ENCODE peak calls at places on chromosomes 6 and 20, in four cellular contexts. C is Panc1, P is HCT116, I is HepG2. D is an unnamed sample.

GRCh38 chr6:58073263-58073662 is 755.8 kb downstream of the PRIM2 start:
- DNase-seq in C (no peak), P (no peak), I (no peak), D (no peak)

GRCh38 chr6:155126727-155127439 is 131.8 kb downstream of the TIAM2 start:
- DNase-seq in C (peak), P (peak), I (peak), D (no peak)

GRCh38 chr6:36319834-36320233 is 16.9 kb downstream of the BNIP5 start:
- DNase-seq in C (no peak), P (no peak), I (no peak), D (no peak)

GRCh38 chr6:111775145-111775936 is 97.9 kb downstream of the FYN start:
- DNase-seq in C (no peak), P (no peak), I (no peak), D (no peak)

GRCh38 chr6:76174722-76175121 is 102.3 kb upstream of the IMPG1 start:
- DNase-seq in C (no peak), P (no peak), I (no peak), D (no peak)

GRCh38 chr20:42530855-42531674 is 658.6 kb downstream of the PTPRT start:
- DNase-seq in C (peak), P (no peak), I (peak), D (peak)

GRCh38 chr20:59835448-59836395 is 97.7 kb downstream of the SYCP2 start:
- DNase-seq in C (no peak), P (no peak), I (no peak), D (no peak)

GRCh38 chr20:3738109-3739053 is 5.9 kb downstream of the HSPA12B start:
- DNase-seq in C (no peak), P (no peak), I (peak), D (no peak)

GRCh38 chr20:61073376-61073775 is 178.7 kb upstream of the CDH4 start:
- DNase-seq in C (no peak), P (no peak), I (no peak), D (no peak)

GRCh38 chr6:39882567-39882953 is 51.7 kb downstream of the MOCS1 start:
- DNase-seq in C (no peak), P (no peak), I (peak), D (no peak)

GRCh38 chr20:2390971-2391675 is 10.4 kb downstream of the TGM6 start:
- DNase-seq in C (no peak), P (no peak), I (no peak), D (no peak)

GRCh38 chr6:125823180-125823579 is 32.4 kb downstream of the NCOA7 start:
- DNase-seq in C (no peak), P (no peak), I (no peak), D (no peak)

GRCh38 chr6:111534366-111534765 is 51.3 kb upstream of the REV3L start:
- DNase-seq in C (no peak), P (no peak), I (no peak), D (no peak)

GRCh38 chr6:163332575-163332974 is 81.9 kb upstream of the QKI start:
- DNase-seq in C (no peak), P (no peak), I (no peak), D (no peak)

GRCh38 chr20:14127831-14128230 is 132.5 kb downstream of the MACROD2 start:
- DNase-seq in C (no peak), P (no peak), I (no peak), D (no peak)

GRCh38 chr6:134166529-134167221 is 114.3 kb upstream of the SLC2A12 start:
- DNase-seq in C (no peak), P (no peak), I (no peak), D (no peak)

GRCh38 chr20:51468636-51469035 is 73.9 kb downstream of the NFATC2 start:
- DNase-seq in C (no peak), P (no peak), I (no peak), D (no peak)

DNA sequence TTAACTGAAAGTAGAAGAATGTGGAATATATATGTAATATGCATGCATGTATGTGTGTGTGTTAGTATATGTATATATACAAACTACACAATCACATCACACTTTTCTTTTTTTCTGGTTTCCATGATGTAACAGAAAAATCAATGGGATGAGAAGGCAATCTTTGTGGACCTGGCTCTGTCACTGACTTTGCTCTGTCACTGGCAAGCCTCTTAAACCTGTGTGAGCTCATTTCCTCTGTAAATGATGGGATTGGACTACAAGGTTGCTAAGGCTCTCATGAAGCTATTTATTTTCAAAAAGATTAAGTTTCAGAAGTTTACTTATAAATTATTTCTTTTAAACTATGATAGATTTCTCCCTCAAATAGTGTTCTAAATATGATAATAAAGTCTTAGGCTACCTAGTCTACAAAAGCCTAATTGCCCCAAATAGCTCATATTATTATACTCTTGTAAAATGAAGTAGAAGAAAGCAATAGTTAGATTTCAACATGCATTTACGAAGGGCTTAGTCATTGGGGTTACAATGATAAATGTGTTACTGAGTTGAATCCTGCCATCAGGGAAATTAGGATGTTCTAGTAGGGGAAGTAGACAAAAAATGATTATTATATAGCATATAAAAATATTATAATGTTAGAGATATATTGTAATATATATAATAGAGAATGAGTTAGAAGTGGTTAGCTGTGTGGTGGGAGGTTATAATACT is 129.3 kb downstream of the AFG1L start:
- DNase-seq in C (no peak), P (no peak), I (no peak), D (no peak)
- TF ChIP-seq TCF7L2 in C (no peak), P (no peak), I (no peak), D (no peak)

DNA sequence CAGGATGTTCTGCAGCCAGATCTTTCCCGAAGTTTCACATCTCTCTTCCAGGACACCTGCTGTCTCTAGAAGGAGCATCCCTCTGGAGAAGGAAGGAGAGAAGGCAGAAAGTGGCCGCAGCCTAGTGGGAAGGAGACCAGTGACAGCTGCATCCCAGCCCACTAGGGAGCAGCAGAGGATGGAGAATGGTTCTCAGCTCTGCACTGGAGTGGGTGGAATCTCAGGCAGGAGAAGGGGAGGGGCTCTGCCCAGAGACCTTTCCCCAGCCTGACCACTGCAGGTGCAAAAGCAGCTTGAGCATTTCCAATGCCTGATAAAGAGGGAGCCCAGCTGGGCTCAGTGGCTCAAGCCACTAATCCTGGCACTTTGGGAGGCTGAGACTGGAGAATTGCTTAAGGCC is 32.3 kb downstream of the NCR2 start:
- DNase-seq in C (no peak), P (peak), I (peak), D (peak)
- TF ChIP-seq TCF7L2 in C (no peak), P (no peak), I (no peak), D (no peak)

GRCh38 chr6:44256291-44257006 is 879 bp downstream of the SLC35B2 start:
- DNase-seq in C (no peak), P (no peak), I (no peak), D (no peak)
- TF ChIP-seq TCF7L2 in C (peak), P (no peak), I (no peak), D (no peak)

GRCh38 chr20:37775200-37775599 is 81.4 kb downstream of the CTNNBL1 start:
- DNase-seq in C (no peak), P (no peak), I (no peak), D (no peak)
- TF ChIP-seq TCF7L2 in C (no peak), P (no peak), I (no peak), D (no peak)

GRCh38 chr20:19071902-19072498 is 140.4 kb upstream of the SLC24A3 start:
- DNase-seq in C (no peak), P (no peak), I (no peak), D (no peak)

GRCh38 chr20:19071442-19071717 is 141.1 kb upstream of the SLC24A3 start:
- DNase-seq in C (no peak), P (no peak), I (no peak), D (no peak)

GRCh38 chr20:19070036-19070435 is 142.4 kb upstream of the SLC24A3 start:
- DNase-seq in C (no peak), P (no peak), I (no peak), D (no peak)

GRCh38 chr20:19072988-19073387 is 139.5 kb upstream of the SLC24A3 start:
- DNase-seq in C (no peak), P (no peak), I (no peak), D (no peak)

DNA sequence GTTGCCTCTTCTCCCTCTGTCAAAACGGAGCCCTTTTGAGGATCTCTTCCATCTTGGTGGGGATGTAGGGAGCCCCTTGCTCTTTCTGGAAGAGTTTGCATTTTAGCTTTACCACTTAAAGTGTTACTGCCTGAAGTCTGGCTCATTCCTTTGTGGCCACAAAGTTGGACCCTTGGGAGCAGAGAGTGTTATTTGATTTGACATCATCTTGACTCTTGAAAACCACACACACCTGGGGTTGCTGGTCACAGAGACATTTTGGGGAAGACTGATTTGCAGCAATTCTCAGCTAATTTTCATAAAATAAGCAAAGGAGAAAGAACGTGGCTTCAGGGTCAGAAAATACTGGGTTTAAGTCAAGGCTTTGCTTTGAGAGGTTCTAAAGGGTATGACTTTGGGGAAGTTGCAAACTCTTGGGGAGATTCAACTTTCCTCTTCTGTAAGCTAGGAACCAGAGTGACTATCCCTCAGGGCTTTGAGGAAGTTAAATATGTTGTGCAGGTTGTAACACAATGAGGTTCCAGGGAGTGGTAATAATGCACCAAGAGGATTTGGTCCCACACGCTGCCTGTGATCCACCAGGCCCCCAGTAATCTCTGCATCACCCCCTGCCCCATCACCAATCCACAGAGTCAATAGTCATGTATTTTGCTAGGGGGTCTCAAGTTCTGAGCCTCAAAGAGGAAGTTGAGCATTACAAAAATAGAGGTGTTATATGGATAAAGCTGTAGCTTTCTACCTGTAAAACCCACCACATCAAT is 141.6 kb upstream of the SLC24A3 start:
- DNase-seq in C (no peak), P (no peak), I (no peak), D (no peak)
- TF ChIP-seq TCF7L2 in C (no peak), P (no peak), I (no peak), D (no peak)

GRCh38 chr20:62485701-62486089 is 9.9 kb upstream of the GATA5 start:
- DNase-seq in C (no peak), P (no peak), I (no peak), D (no peak)

GRCh38 chr20:62486431-62486954 is 10.7 kb upstream of the GATA5 start:
- DNase-seq in C (no peak), P (no peak), I (no peak), D (peak)

GRCh38 chr20:62484478-62484877 is 8.7 kb upstream of the GATA5 start:
- DNase-seq in C (no peak), P (no peak), I (no peak), D (no peak)

GRCh38 chr20:62483613-62484468 is 8.0 kb upstream of the GATA5 start:
- DNase-seq in C (no peak), P (no peak), I (no peak), D (no peak)

DNA sequence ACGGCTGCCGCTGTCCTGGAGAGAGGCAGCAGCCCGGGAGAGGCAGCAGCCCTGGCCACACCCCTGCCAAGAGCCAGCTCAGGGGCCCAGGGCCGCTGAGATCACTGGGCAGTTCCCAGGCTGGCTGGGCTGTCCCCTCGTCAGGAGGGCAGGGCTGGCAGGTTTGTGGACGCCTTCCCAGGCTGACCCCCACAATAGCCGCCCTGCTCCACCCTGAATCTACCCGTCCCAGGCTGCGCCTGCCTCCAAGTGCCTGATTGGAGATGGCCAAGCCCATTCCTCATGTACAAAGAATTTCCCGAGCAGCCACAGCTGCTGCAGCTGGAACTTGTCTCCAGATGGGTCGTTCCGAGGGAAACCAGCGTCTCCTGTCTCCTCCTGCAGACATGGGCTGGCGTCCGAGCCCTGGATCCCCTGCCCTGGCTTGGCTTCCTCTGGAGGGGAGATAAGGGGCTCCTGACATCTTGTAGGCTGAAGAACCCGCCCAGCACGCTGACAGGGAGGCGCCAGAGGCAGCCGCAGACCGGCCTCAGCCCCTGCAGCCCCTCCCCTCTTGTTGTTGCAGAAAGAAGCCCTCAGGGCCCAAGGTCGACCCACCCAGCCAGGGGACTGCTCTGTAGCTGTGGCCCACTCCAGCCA is 9.4 kb upstream of the GATA5 start:
- DNase-seq in C (no peak), P (no peak), I (no peak), D (peak)
- TF ChIP-seq TCF7L2 in C (no peak), P (no peak), I (no peak), D (no peak)

GRCh38 chr6:15042938-15043337 is 202.9 kb upstream of the JARID2 start:
- DNase-seq in C (no peak), P (no peak), I (no peak), D (no peak)
- TF ChIP-seq TCF7L2 in C (no peak), P (no peak), I (no peak), D (no peak)

DNA sequence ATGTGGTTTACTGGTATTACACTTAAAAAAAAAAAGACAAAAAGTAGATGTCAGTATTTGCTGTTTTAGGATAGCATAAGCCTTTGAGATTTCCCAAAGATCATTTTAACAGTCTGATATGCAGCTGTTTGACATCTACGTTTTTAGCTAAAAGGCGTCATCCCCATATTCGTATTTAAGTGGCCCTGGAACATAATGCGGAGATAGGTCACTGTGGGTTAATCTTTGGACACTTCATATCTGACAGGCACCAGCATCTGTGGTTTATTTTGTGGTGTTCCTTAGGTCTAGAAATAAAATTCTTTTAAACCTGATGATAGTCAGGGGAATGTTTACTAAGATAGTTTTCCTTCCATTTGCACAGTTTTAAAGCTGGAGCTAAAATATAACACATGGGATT is 313.7 kb downstream of the SOX4 start:
- DNase-seq in C (no peak), P (no peak), I (no peak), D (no peak)
- TF ChIP-seq TCF7L2 in C (no peak), P (no peak), I (no peak), D (no peak)

GRCh38 chr6:109139109-109139508 is 43.8 kb downstream of the CEP57L1 start:
- DNase-seq in C (no peak), P (no peak), I (peak), D (no peak)

GRCh38 chr6:109143191-109143590 is 47.9 kb downstream of the CEP57L1 start:
- DNase-seq in C (no peak), P (no peak), I (no peak), D (no peak)
- TF ChIP-seq TCF7L2 in C (no peak), P (no peak), I (no peak), D (no peak)

D was measured in K562.